ENCODE peak calls at places on chromosomes 12 and 14, in eight cellular contexts. M is uterus; O is left lobe of liver; N is cardiac muscle cell; B is activated T-helper 9 cell treated with anti-CD3 and anti-CD28 coated beads, Interleukin-2, amount 50 U/mL, for 16 hours; R is ELR; A is NCI-H1436; C is dorsolateral prefrontal cortex. Q is an unnamed sample.

GRCh38 chr12:101962486-101962885 is 85.1 kb downstream of the DRAM1 start:
- DNase-seq in N (peak), A (no peak), C (no peak), O (no peak), R (peak), B (no peak), M (no peak), Q (no peak)

GRCh38 chr14:36570065-36570464 is 12.3 kb downstream of the NKX2-8 start:
- DNase-seq in O (no peak), A (no peak), C (no peak), M (no peak), N (no peak), B (no peak), R (no peak), Q (no peak)

GRCh38 chr14:67510836-67511235 is 22.3 kb upstream of the PLEKHH1 start:
- DNase-seq in O (no peak), A (no peak), M (no peak), B (no peak), N (peak), C (no peak), R (peak), Q (no peak)

GRCh38 chr12:130879212-130879686 is 7.4 kb downstream of the RAN start:
- DNase-seq in A (no peak), M (no peak), N (no peak), B (no peak), O (no peak), R (peak), C (no peak), Q (no peak)

GRCh38 chr12:39538679-39539104 is 80.9 kb downstream of the ABCD2 start:
- DNase-seq in N (no peak), B (no peak), C (no peak), M (no peak), A (no peak), R (no peak), O (no peak), Q (no peak)

GRCh38 chr12:12890815-12891645 is at the start of gene GPRC5A:
- DNase-seq in A (peak), C (peak), R (peak), O (peak), M (peak), B (no peak), N (peak), Q (peak)

GRCh38 chr12:25716842-25717241 is 163.8 kb upstream of the LMNTD1 start:
- DNase-seq in R (peak), N (no peak), C (no peak), A (no peak), O (no peak), M (no peak), B (no peak), Q (no peak)

GRCh38 chr14:50308363-50308762 is 3.7 kb downstream of the L2HGDH start:
- DNase-seq in B (no peak), A (no peak), C (no peak), N (no peak), R (peak), O (no peak), M (no peak), Q (no peak)

GRCh38 chr14:81625343-81625742 is 91.7 kb upstream of the SEL1L start:
- DNase-seq in R (peak), N (peak), A (peak), M (no peak), O (no peak), B (no peak), C (no peak), Q (no peak)

GRCh38 chr12:107590369-107591094 is 95.1 kb upstream of the PWP1 start:
- DNase-seq in C (peak), O (no peak), R (no peak), N (no peak), B (no peak), A (no peak), M (no peak), Q (no peak)

GRCh38 chr14:103729496-103730448 is 14.2 kb downstream of the ZFYVE21 start:
- DNase-seq in O (no peak), C (no peak), A (no peak), B (no peak), R (no peak), M (no peak), N (no peak), Q (no peak)

GRCh38 chr14:81164167-81164774 is 56.5 kb downstream of the GTF2A1 start:
- DNase-seq in C (peak), O (peak), B (peak), N (peak), M (peak), R (peak), A (peak), Q (no peak)

GRCh38 chr12:68221497-68221896 is 4.1 kb downstream of the IL26 start:
- DNase-seq in C (no peak), M (no peak), N (no peak), R (no peak), A (no peak), O (no peak), B (no peak), Q (no peak)

GRCh38 chr12:76583301-76583700 is 23.7 kb upstream of the OSBPL8 start:
- DNase-seq in N (no peak), C (no peak), R (no peak), M (no peak), A (no peak), B (no peak), O (no peak), Q (no peak)

GRCh38 chr12:116773276-116773731 is 35.2 kb downstream of the RNFT2 start:
- DNase-seq in A (no peak), C (no peak), N (no peak), M (no peak), B (no peak), O (no peak), R (peak), Q (peak)

GRCh38 chr12:88623777-88624548 is 43.7 kb upstream of the KITLG start:
- DNase-seq in C (no peak), R (peak), M (no peak), B (no peak), A (no peak), N (no peak), O (no peak), Q (no peak)

GRCh38 chr14:106681161-106681955 is 1155.0 kb downstream of the TMEM121 start:
- DNase-seq in C (no peak), R (no peak), M (no peak), B (no peak), A (no peak), O (no peak), N (no peak), Q (no peak)

GRCh38 chr14:72826039-72826438 is 67.9 kb downstream of the DPF3 start:
- DNase-seq in A (no peak), M (no peak), O (no peak), C (no peak), B (no peak), R (no peak), N (no peak), Q (no peak)

GRCh38 chr12:10067942-10068341 is 30.8 kb downstream of the CLEC1A start:
- DNase-seq in M (peak), A (no peak), R (peak), C (no peak), B (no peak), O (no peak), N (peak), Q (no peak)

GRCh38 chr12:58288191-58288590 is 346.8 kb downstream of the ATP23 start:
- DNase-seq in C (no peak), N (peak), R (no peak), A (no peak), O (no peak), B (no peak), M (no peak), Q (no peak)

GRCh38 chr12:80684077-80684495 is 23.3 kb upstream of the MYF6 start:
- DNase-seq in N (no peak), R (no peak), M (no peak), B (no peak), A (peak), O (no peak), C (no peak), Q (no peak)

GRCh38 chr12:40688085-40688725 is 4.0 kb upstream of the CNTN1 start:
- DNase-seq in N (no peak), A (no peak), B (no peak), R (no peak), M (no peak), C (no peak), O (no peak), Q (no peak)